ENCODE peak calls at places on chromosomes 16 and 17, in seven cellular contexts. L is tibial artery; P is prostate gland; I is fibroblast of the aortic adventitia; H is thoracic aorta; B is CD4-positive, alpha-beta T cell; G is hepatocyte. A is an unnamed sample.

GRCh38 chr17:58564971-58565370 is 50.5 kb upstream of the MTMR4 start:
- DNase-seq in L (no peak), P (no peak), I (no peak), H (no peak), B (no peak), G (no peak), A (no peak)

GRCh38 chr17:49703557-49704277 is 4.0 kb downstream of the SLC35B1 start:
- DNase-seq in L (no peak), P (peak; percentile 75), I (peak; percentile 52), H (no peak), B (no peak), G (peak; percentile 69), A (no peak)

GRCh38 chr17:4850236-4850635 is 17.1 kb downstream of the MINK1 start:
- DNase-seq in L (no peak), P (no peak), I (no peak), H (no peak), B (no peak), G (peak; percentile 39), A (no peak)

GRCh38 chr16:23074423-23074822 is 74.8 kb downstream of the USP31 start:
- DNase-seq in L (no peak), P (no peak), I (peak; percentile 43), H (no peak), B (no peak), G (no peak), A (no peak)

GRCh38 chr16:54359086-54359485 is 72.5 kb upstream of the IRX3 start:
- DNase-seq in L (no peak), P (no peak), I (no peak), H (no peak), B (no peak), G (no peak), A (no peak)

GRCh38 chr16:68272501-68273209 is 8.3 kb downstream of the SLC7A6 start:
- DNase-seq in L (no peak), P (peak; percentile 20), I (no peak), H (no peak), B (peak; percentile 74), G (no peak), A (no peak)

GRCh38 chr16:66304151-66304550 is 62.3 kb upstream of the CDH5 start:
- DNase-seq in L (no peak), P (no peak), I (peak; percentile 4), H (no peak), B (no peak), G (no peak), A (no peak)

GRCh38 chr17:550041-550398 is 164.6 kb downstream of the VPS53 start:
- DNase-seq in L (no peak), P (no peak), I (no peak), H (no peak), B (no peak), G (no peak), A (no peak)

GRCh38 chr17:62703269-62703775 is 75.9 kb downstream of the MRC2 start:
- DNase-seq in L (peak; percentile 49), P (no peak), I (no peak), H (no peak), B (no peak), G (no peak), A (no peak)

GRCh38 chr16:80460004-80460403 is 80.8 kb upstream of the DYNLRB2 start:
- DNase-seq in L (no peak), P (no peak), I (peak; percentile 1), H (no peak), B (no peak), G (no peak), A (no peak)

GRCh38 chr16:15523092-15523541 is 88.7 kb downstream of the BMERB1 start:
- DNase-seq in L (peak; percentile 61), P (no peak), I (no peak), H (no peak), B (no peak), G (no peak), A (no peak)

GRCh38 chr16:67263201-67263600 is 14.4 kb downstream of the SLC9A5 start:
- DNase-seq in L (peak; percentile 9), P (no peak), I (no peak), H (no peak), B (no peak), G (no peak), A (no peak)

GRCh38 chr17:60102632-60103047 is 23.9 kb upstream of the HEATR6 start:
- DNase-seq in L (peak; percentile 25), P (peak; percentile 3), I (peak; percentile 45), H (no peak), B (no peak), G (no peak), A (no peak)

GRCh38 chr16:69017036-69017783 is 88.2 kb upstream of the HAS3 start:
- DNase-seq in L (no peak), P (no peak), I (peak; percentile 48), H (no peak), B (no peak), G (no peak), A (no peak)

GRCh38 chr17:74118504-74118903 is 85.0 kb upstream of the RPL38 start:
- DNase-seq in L (no peak), P (no peak), I (no peak), H (no peak), B (no peak), G (peak; percentile 31), A (no peak)
- TF ChIP-seq CTCF in L (no peak), P (no peak), I (no peak), H (no peak), B (no peak), G (no peak), A (no peak)

GRCh38 chr16:50594332-50595260 is 46.4 kb downstream of the NKD1 start:
- DNase-seq in L (no peak), P (no peak), I (no peak), H (no peak), B (no peak), G (no peak), A (no peak)

GRCh38 chr16:50591209-50591608 is 43.0 kb downstream of the NKD1 start:
- DNase-seq in L (no peak), P (no peak), I (no peak), H (no peak), B (no peak), G (no peak), A (no peak)

GRCh38 chr16:50592996-50593395 is 44.8 kb downstream of the NKD1 start:
- DNase-seq in L (no peak), P (no peak), I (no peak), H (no peak), B (no peak), G (no peak), A (no peak)

GRCh38 chr16:50593410-50594139 is 45.4 kb downstream of the NKD1 start:
- DNase-seq in L (no peak), P (no peak), I (no peak), H (no peak), B (no peak), G (no peak), A (no peak)

DNA sequence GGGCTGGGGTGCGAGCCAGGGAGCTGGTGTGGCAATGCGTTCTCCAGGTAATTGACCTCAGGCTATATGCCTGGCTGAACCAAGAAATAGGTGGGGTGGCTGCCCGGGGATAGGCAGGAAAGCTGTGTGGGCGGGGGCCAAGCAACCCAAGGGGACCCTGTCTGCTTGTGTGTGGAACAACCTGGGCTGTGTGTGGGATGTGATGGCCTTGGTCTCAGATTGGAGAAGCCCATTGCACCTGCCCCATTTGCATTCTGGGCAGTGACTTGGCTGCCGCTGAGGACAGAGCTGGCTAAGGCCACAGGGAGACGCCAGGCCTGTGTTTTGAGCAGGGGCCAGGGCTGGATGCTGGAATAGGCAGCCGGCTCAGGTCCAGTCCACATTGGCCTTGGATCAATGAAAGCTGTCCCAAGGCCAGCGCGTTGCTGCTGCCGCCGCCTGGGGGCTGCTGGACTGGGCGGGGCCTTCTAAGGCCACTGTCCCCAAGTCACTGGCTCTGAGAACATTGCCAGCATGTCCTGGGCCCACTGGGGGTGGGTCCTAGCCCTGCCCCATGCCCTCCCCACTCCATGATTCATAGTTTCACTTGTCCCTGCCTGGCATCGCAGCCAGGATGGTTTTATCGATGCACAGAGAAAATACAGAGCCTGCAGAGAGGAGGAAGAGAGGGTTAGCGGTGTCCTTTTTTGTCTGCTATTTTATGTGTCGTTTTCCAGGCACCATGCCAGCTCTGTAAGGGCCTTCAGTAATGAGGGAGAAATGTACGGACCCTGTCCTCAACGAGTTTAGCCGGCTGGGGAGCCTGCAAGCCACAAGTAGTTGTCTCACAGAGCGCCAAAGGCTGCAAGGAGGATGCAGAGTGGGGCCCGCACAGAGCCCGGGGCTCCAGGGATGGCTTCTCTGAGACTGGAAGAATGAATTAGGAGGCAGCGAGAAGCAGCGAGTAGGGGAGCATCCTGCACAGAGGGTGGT is 43.9 kb downstream of the NKD1 start:
- DNase-seq in L (peak; percentile 78), P (peak; percentile 82), I (peak; percentile 45), H (peak; percentile 52), B (no peak), G (peak; percentile 48), A (no peak)
- TF ChIP-seq CTCF in L (peak; percentile 35), P (no peak), I (peak; percentile 24), H (peak; percentile 42), B (no peak), G (no peak), A (no peak)

GRCh38 chr16:2432286-2432685 is 3.0 kb downstream of the CCNF start:
- DNase-seq in L (no peak), P (no peak), I (no peak), H (no peak), B (no peak), G (no peak), A (no peak)

GRCh38 chr16:2428787-2429036 is 535 bp upstream of the CCNF start:
- DNase-seq in L (no peak), P (no peak), I (no peak), H (no peak), B (no peak), G (no peak), A (peak; percentile 27)

GRCh38 chr16:2429037-2429770 is at the start of gene CCNF:
- DNase-seq in L (peak; percentile 96), P (peak; percentile 97), I (peak; percentile 91), H (peak; percentile 86), B (peak; percentile 98), G (peak; percentile 98), A (peak; percentile 91)

GRCh38 chr16:2428051-2428786 is 1.0 kb upstream of the CCNF start:
- DNase-seq in L (peak; percentile 27), P (peak; percentile 16), I (peak; percentile 7), H (no peak), B (no peak), G (peak; percentile 72), A (no peak)

GRCh38 chr16:2429771-2430663 is 770 bp downstream of the CCNF start:
- DNase-seq in L (no peak), P (peak; percentile 55), I (peak; percentile 16), H (no peak), B (no peak), G (peak; percentile 61), A (no peak)
- TF ChIP-seq CTCF in L (no peak), P (no peak), I (no peak), H (no peak), B (no peak), G (peak; percentile 39), A (no peak)

DNA sequence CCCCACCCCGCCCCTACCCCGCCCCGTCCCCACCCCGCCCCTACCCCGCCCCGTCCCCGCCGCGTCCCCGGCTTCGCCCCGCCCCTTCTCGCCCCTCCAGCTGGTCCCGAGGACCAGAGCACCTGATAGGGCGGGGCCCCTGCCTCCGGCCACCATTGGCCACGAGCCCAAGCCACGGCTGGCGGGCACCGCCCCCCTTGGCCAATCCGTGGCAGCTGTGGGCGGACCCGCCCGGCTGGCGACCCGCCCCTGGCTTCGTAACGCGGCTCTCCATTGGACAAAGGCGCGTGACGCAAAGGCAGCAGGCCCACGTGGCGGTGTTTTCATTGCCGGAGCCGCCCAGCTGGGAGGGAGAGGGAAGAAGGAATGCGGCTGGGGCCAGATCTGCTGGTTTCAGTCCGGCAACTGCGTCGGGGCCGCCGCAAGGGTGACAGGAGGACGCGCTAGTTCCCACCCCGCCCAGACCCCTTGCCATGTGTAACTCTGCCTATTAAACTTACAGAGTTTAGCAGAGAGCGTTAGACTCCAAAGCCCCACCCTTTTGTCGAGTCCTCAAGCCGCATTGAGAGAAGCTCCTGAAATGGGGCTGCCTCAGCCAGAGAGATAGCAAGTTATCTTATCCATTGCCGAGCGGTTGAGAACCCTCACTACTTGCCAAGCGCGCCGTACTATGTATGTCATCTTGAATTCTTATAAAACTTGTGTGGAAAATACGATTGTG is 403 bp upstream of the WIPI1 start:
- DNase-seq in L (peak; percentile 98), P (peak; percentile 99), I (peak; percentile 98), H (peak; percentile 88), B (peak; percentile 98), G (peak; percentile 99), A (peak; percentile 94)
- TF ChIP-seq CTCF in L (no peak), P (no peak), I (no peak), H (no peak), B (no peak), G (no peak), A (no peak)